ENCODE peak calls at places on chromosomes 5 and 9, in five cellular contexts. K is activated CD8-positive, alpha-beta memory T cell treated with anti-CD3 and anti-CD28 coated beads, Interleukin-2, amount 50 U/mL, for 48 hours; J is activated T-cell treated with anti-CD3 and anti-CD28 coated beads for 1 hour; F is hippocampal formation; P is HTR-8/SVneo. Q is an unnamed sample.

GRCh38 chr5:151808451-151809169 is 36.9 kb downstream of the G3BP1 start:
- DNase-seq in K (no peak), J (no peak), F (no peak), P (no peak), Q (no peak)

GRCh38 chr9:5626727-5627634 is 1.9 kb upstream of the RIC1 start:
- DNase-seq in K (no peak), J (peak; percentile 12), F (peak; percentile 39), P (no peak), Q (peak; percentile 33)

GRCh38 chr9:96136992-96137665 is 164.8 kb downstream of the HSD17B3 start:
- DNase-seq in K (no peak), J (no peak), F (peak; percentile 40), P (no peak), Q (no peak)

GRCh38 chr5:96463106-96463505 is 30.1 kb upstream of the PCSK1 start:
- DNase-seq in K (no peak), J (no peak), F (no peak), P (no peak), Q (no peak)

GRCh38 chr5:177524941-177525655 is 8.3 kb upstream of the DDX41 start:
- DNase-seq in K (peak; percentile 46), J (no peak), F (no peak), P (no peak), Q (no peak)

GRCh38 chr5:180335614-180336233 is 17.4 kb downstream of the GFPT2 start:
- DNase-seq in K (no peak), J (no peak), F (no peak), P (no peak), Q (no peak)

GRCh38 chr5:143126121-143127019 is 277.1 kb downstream of the NR3C1 start:
- DNase-seq in K (no peak), J (no peak), F (no peak), P (no peak), Q (no peak)

GRCh38 chr5:157828949-157829639 is 29.9 kb downstream of the CLINT1 start:
- DNase-seq in K (no peak), J (no peak), F (no peak), P (peak; percentile 31), Q (no peak)

GRCh38 chr5:129243058-129243457 is 148.5 kb downstream of the ISOC1 start:
- DNase-seq in K (no peak), J (no peak), F (no peak), P (no peak), Q (no peak)

GRCh38 chr5:82467006-82467561 is 188.9 kb upstream of the RPS23 start:
- DNase-seq in K (no peak), J (no peak), F (no peak), P (no peak), Q (no peak)

GRCh38 chr9:13689925-13690324 is 410.4 kb upstream of the MPDZ start:
- DNase-seq in K (no peak), J (no peak), F (no peak), P (no peak), Q (no peak)

GRCh38 chr9:84371737-84372136 is 31.2 kb upstream of the SLC28A3 start:
- DNase-seq in K (no peak), J (no peak), F (no peak), P (peak; percentile 63), Q (no peak)

GRCh38 chr9:8600914-8601680 is 801.5 kb upstream of the DMAC1 start:
- DNase-seq in K (no peak), J (no peak), F (peak; percentile 63), P (no peak), Q (no peak)

Q was measured in T follicular helper cell.